ENCODE peak calls at places on chromosome 9, in four cellular contexts. R is activated CD8-positive, alpha-beta memory T cell treated with anti-CD3 and anti-CD28 coated beads for 48 hours; C is islet precursor cell; L is activated CD4-positive, alpha-beta T cell treated with anti-CD3 and anti-CD28 coated beads for 48 hours. O is an unnamed sample.

GRCh38 chr9:16608906-16609305 is 261.6 kb downstream of the BNC2 start:
- DNase-seq in C (no peak), L (no peak), R (no peak), O (no peak)

GRCh38 chr9:126307306-126308061 is 19.1 kb upstream of the MVB12B start:
- DNase-seq in L (no peak), C (peak), R (no peak), O (no peak)

GRCh38 chr9:16236326-16236725 is 634.1 kb downstream of the BNC2 start:
- DNase-seq in R (no peak), C (no peak), L (no peak), O (no peak)

GRCh38 chr9:69469136-69469535 is 144.1 kb downstream of the ENTREP1 start:
- DNase-seq in C (no peak), L (no peak), R (no peak), O (no peak)

GRCh38 chr9:82031538-82032280 is 43.1 kb downstream of the SPATA31D1 start:
- DNase-seq in C (peak), L (no peak), R (no peak), O (no peak)

GRCh38 chr9:21255538-21256212 is 15.9 kb upstream of the IFNA14 start:
- DNase-seq in R (no peak), L (no peak), C (no peak), O (no peak)

GRCh38 chr9:135010921-135011320 is 76.5 kb upstream of the OLFM1 start:
- DNase-seq in R (no peak), C (no peak), L (no peak), O (no peak)

GRCh38 chr9:136739509-136739908 is 3.2 kb downstream of the LCN10 start:
- DNase-seq in C (no peak), L (no peak), R (no peak), O (no peak)

GRCh38 chr9:6566409-6567139 is 79.0 kb downstream of the GLDC start:
- DNase-seq in C (peak), R (no peak), L (peak), O (no peak)

GRCh38 chr9:98142182-98142924 is 23.3 kb upstream of the TRIM14 start:
- DNase-seq in L (no peak), R (no peak), C (no peak), O (no peak)

GRCh38 chr9:76394023-76394895 is at the start of gene RFK:
- DNase-seq in C (peak), L (peak), R (peak), O (peak)

GRCh38 chr9:24218656-24219055 is 327.0 kb downstream of the IZUMO3 start:
- DNase-seq in R (no peak), C (peak), L (no peak), O (no peak)

GRCh38 chr9:127923771-127924170 is 6.8 kb downstream of the PIP5KL1 start:
- DNase-seq in C (peak), R (no peak), L (no peak), O (no peak)

GRCh38 chr9:133509179-133510083 is 15.3 kb downstream of the MYMK start:
- DNase-seq in C (peak), L (no peak), R (no peak), O (peak)

GRCh38 chr9:35594471-35594870 is 10.6 kb upstream of the TESK1 start:
- DNase-seq in L (no peak), R (no peak), C (no peak), O (no peak)

GRCh38 chr9:29212590-29213373 is 1639.5 kb upstream of the C9orf72 start:
- DNase-seq in C (peak), R (no peak), L (no peak), O (no peak)

GRCh38 chr9:125650271-125650737 is 56.7 kb downstream of the MAPKAP1 start:
- DNase-seq in C (no peak), R (no peak), L (peak), O (no peak)

GRCh38 chr9:95311956-95312355 is 5.6 kb downstream of the FANCC start:
- DNase-seq in L (no peak), C (no peak), R (no peak), O (no peak)

GRCh38 chr9:96519726-96520125 is 69.8 kb downstream of the HABP4 start:
- DNase-seq in C (no peak), L (no peak), R (no peak), O (no peak)

GRCh38 chr9:137482094-137482781 is 23.1 kb upstream of the NSMF start:
- DNase-seq in R (no peak), L (no peak), C (peak), O (peak)

GRCh38 chr9:87786876-87787275 is 61.0 kb downstream of the CTSL start:
- DNase-seq in R (no peak), C (no peak), L (no peak), O (no peak)

GRCh38 chr9:26983340-26983739 is 22.1 kb downstream of the LRRC19 start:
- DNase-seq in R (no peak), L (no peak), C (no peak), O (no peak)

GRCh38 chr9:16824545-16825041 is 45.9 kb downstream of the BNC2 start:
- DNase-seq in C (peak), R (no peak), L (no peak), O (no peak)

GRCh38 chr9:37678789-37679273 is 28.1 kb downstream of the FRMPD1 start:
- DNase-seq in L (peak), C (no peak), R (no peak), O (no peak)

GRCh38 chr9:124790301-124790700 is 13.4 kb downstream of the OLFML2A start:
- DNase-seq in L (no peak), C (no peak), R (no peak), O (no peak)

GRCh38 chr9:77438653-77439052 is 209.5 kb downstream of the GNA14 start:
- DNase-seq in L (no peak), C (no peak), R (no peak), O (no peak)

GRCh38 chr9:130986311-130986940 is 22.5 kb upstream of the LAMC3 start:
- DNase-seq in C (no peak), R (no peak), L (no peak), O (no peak)

GRCh38 chr9:37676411-37676830 is 25.7 kb downstream of the FRMPD1 start:
- DNase-seq in C (no peak), L (no peak), R (no peak), O (peak)

GRCh38 chr9:91427873-91428272 is 4.2 kb upstream of the NFIL3 start:
- DNase-seq in R (no peak), L (no peak), C (no peak), O (no peak)

GRCh38 chr9:92350129-92350739 is 24.5 kb downstream of the CENPP start:
- DNase-seq in C (no peak), R (no peak), L (no peak), O (no peak)